ENCODE peak calls at places on chromosomes 2 and 18, in eight cellular contexts. Z is fibroblast of lung, J is GM12892, R is NCI-H345, W is AML-193, E is bronchial epithelial cell, F is H4, O is EL. C is an unnamed sample.

GRCh38 chr2:205769879-205770278 is 87.6 kb downstream of the NRP2 start:
- DNase-seq in Z (peak; percentile 46), J (no peak), R (peak; percentile 69), W (no peak), E (peak; percentile 28), F (no peak), O (no peak), C (no peak)

GRCh38 chr2:186903183-186903582 is 54.2 kb upstream of the ZSWIM2 start:
- DNase-seq in Z (peak; percentile 18), J (no peak), R (no peak), W (no peak), E (peak; percentile 24), F (no peak), O (peak; percentile 11), C (peak; percentile 21)

GRCh38 chr2:71605781-71606241 is 152.4 kb downstream of the DYSF start:
- DNase-seq in Z (no peak), J (no peak), R (no peak), W (no peak), E (no peak), F (no peak), O (no peak), C (no peak)

GRCh38 chr2:225009768-225010167 is 32.5 kb downstream of the DOCK10 start:
- DNase-seq in Z (peak; percentile 34), J (no peak), R (no peak), W (no peak), E (no peak), F (no peak), O (no peak), C (peak; percentile 91)

GRCh38 chr2:74186038-74186437 is 7.4 kb upstream of the MOB1A start:
- DNase-seq in Z (no peak), J (peak; percentile 32), R (no peak), W (peak; percentile 98), E (no peak), F (no peak), O (no peak), C (no peak)

GRCh38 chr2:215055891-215056290 is 82.5 kb downstream of the ABCA12 start:
- DNase-seq in Z (no peak), J (no peak), R (no peak), W (no peak), E (no peak), F (no peak), O (no peak), C (no peak)

GRCh38 chr2:184371641-184372040 is 226.7 kb upstream of the ZNF804A start:
- DNase-seq in Z (no peak), J (no peak), R (no peak), W (no peak), E (no peak), F (no peak), O (no peak), C (no peak)

GRCh38 chr2:119476301-119477117 is 44.9 kb downstream of the TMEM37 start:
- DNase-seq in Z (peak; percentile 58), J (peak; percentile 68), R (peak; percentile 73), W (peak; percentile 36), E (peak; percentile 43), F (peak; percentile 67), O (peak; percentile 68), C (peak; percentile 66)

GRCh38 chr2:2464095-2464494 is 133.0 kb upstream of the MYT1L start:
- DNase-seq in Z (no peak), J (no peak), R (no peak), W (no peak), E (no peak), F (no peak), O (no peak), C (no peak)

GRCh38 chr2:216348909-216349308 is 23.4 kb downstream of the MARCHF4 start:
- DNase-seq in Z (peak; percentile 88), J (no peak), R (no peak), W (no peak), E (peak; percentile 95), F (no peak), O (peak; percentile 83), C (peak; percentile 85)

GRCh38 chr2:51994123-51994788 is 962.3 kb upstream of the NRXN1 start:
- DNase-seq in Z (no peak), J (no peak), R (peak; percentile 93), W (no peak), E (no peak), F (no peak), O (no peak), C (no peak)

GRCh38 chr2:26532301-26533250 is 54.7 kb upstream of the OTOF start:
- DNase-seq in Z (no peak), J (no peak), R (no peak), W (no peak), E (no peak), F (no peak), O (no peak), C (no peak)

GRCh38 chr2:3597567-3597966 is 2.7 kb downstream of the COLEC11 start:
- DNase-seq in Z (no peak), J (no peak), R (no peak), W (no peak), E (no peak), F (no peak), O (no peak), C (no peak)

GRCh38 chr2:23668756-23669304 is 258.1 kb downstream of the ATAD2B start:
- DNase-seq in Z (no peak), J (no peak), R (no peak), W (no peak), E (no peak), F (no peak), O (no peak), C (no peak)

GRCh38 chr18:62325806-62326645 is 916 bp downstream of the TNFRSF11A start:
- DNase-seq in Z (peak; percentile 25), J (peak; percentile 24), R (peak; percentile 33), W (no peak), E (peak; percentile 34), F (no peak), O (peak; percentile 21), C (no peak)

GRCh38 chr18:55477537-55478300 is 110.3 kb downstream of the TCF4 start:
- DNase-seq in Z (peak; percentile 74), J (peak; percentile 3), R (no peak), W (peak; percentile 49), E (peak; percentile 37), F (peak; percentile 77), O (peak; percentile 67), C (peak; percentile 74)

GRCh38 chr2:102057502-102058292 is 65.9 kb downstream of the IL1R2 start:
- DNase-seq in Z (peak; percentile 81), J (no peak), R (no peak), W (no peak), E (no peak), F (no peak), O (no peak), C (peak; percentile 73)

GRCh38 chr2:8312861-8313768 is 368.7 kb upstream of the ID2 start:
- DNase-seq in Z (peak; percentile 39), J (no peak), R (no peak), W (no peak), E (peak; percentile 10), F (peak; percentile 22), O (peak; percentile 4), C (peak; percentile 78)

GRCh38 chr18:48405108-48405507 is 4.1 kb downstream of the ZBTB7C start:
- DNase-seq in Z (peak; percentile 59), J (no peak), R (no peak), W (no peak), E (peak; percentile 73), F (peak; percentile 57), O (peak; percentile 36), C (peak; percentile 57)

GRCh38 chr2:120559401-120559800 is 176.3 kb upstream of the GLI2 start:
- DNase-seq in Z (peak; percentile 100), J (no peak), R (no peak), W (no peak), E (peak; percentile 75), F (peak; percentile 93), O (peak; percentile 98), C (peak; percentile 93)

GRCh38 chr2:215320679-215321078 is 8.8 kb downstream of the ATIC start:
- DNase-seq in Z (no peak), J (no peak), R (no peak), W (no peak), E (no peak), F (no peak), O (no peak), C (no peak)

GRCh38 chr2:85584857-85585780 is 888 bp downstream of the VAMP5 start:
- DNase-seq in Z (peak; percentile 65), J (no peak), R (no peak), W (no peak), E (peak; percentile 87), F (peak; percentile 83), O (peak; percentile 82), C (peak; percentile 81)

GRCh38 chr18:70197042-70197441 is 8.4 kb downstream of the RTTN start:
- DNase-seq in Z (no peak), J (no peak), R (no peak), W (no peak), E (no peak), F (no peak), O (peak; percentile 7), C (peak; percentile 24)

GRCh38 chr2:221943078-221943810 is 355.6 kb downstream of the PAX3 start:
- DNase-seq in Z (peak; percentile 39), J (no peak), R (no peak), W (no peak), E (peak; percentile 70), F (peak; percentile 59), O (peak; percentile 85), C (peak; percentile 98)

GRCh38 chr2:84481702-84482101 is 22.6 kb upstream of the SUCLG1 start:
- DNase-seq in Z (peak; percentile 86), J (no peak), R (no peak), W (no peak), E (peak; percentile 39), F (no peak), O (peak; percentile 81), C (peak; percentile 42)

GRCh38 chr18:26017929-26018328 is 72.5 kb downstream of the SS18 start:
- DNase-seq in Z (no peak), J (no peak), R (no peak), W (no peak), E (no peak), F (peak; percentile 20), O (no peak), C (peak; percentile 13)

GRCh38 chr2:45946023-45946422 is 294.5 kb downstream of the PRKCE start:
- DNase-seq in Z (peak; percentile 99), J (no peak), R (no peak), W (no peak), E (peak; percentile 89), F (peak; percentile 95), O (peak; percentile 90), C (peak; percentile 93)

GRCh38 chr2:143015681-143016080 is 113.5 kb upstream of the ARHGAP15 start:
- DNase-seq in Z (no peak), J (no peak), R (no peak), W (no peak), E (no peak), F (no peak), O (no peak), C (no peak)

GRCh38 chr18:71252351-71252862 is 963.6 kb downstream of the SOCS6 start:
- DNase-seq in Z (no peak), J (no peak), R (no peak), W (no peak), E (no peak), F (no peak), O (no peak), C (no peak)

GRCh38 chr2:223052710-223053261 is 796 bp downstream of the KCNE4 start:
- DNase-seq in Z (no peak), J (no peak), R (no peak), W (no peak), E (no peak), F (no peak), O (no peak), C (no peak)

GRCh38 chr2:23595601-23596251 is 210.7 kb downstream of the KLHL29 start:
- DNase-seq in Z (peak; percentile 85), J (no peak), R (peak; percentile 77), W (no peak), E (no peak), F (peak; percentile 76), O (peak; percentile 72), C (peak; percentile 86)

GRCh38 chr2:177466337-177467195 is 74.0 kb downstream of the AGPS start:
- DNase-seq in Z (peak; percentile 39), J (no peak), R (no peak), W (no peak), E (no peak), F (peak; percentile 9), O (peak; percentile 9), C (no peak)

GRCh38 chr2:7813541-7814310 is 868.1 kb upstream of the ID2 start:
- DNase-seq in Z (peak; percentile 27), J (no peak), R (no peak), W (no peak), E (no peak), F (no peak), O (peak; percentile 30), C (peak; percentile 43)

C was measured in renal cortical epithelial cell.